ENCODE peak calls at places on chromosomes 13 and 19, in five cellular contexts. S is HFFc6, J is RWPE1, K is Calu3, T is pancreas. A is an unnamed sample.

GRCh38 chr13:48094404-48094780 is 512 bp downstream of the MED4 start:
- DNase-seq in S (no peak), J (peak; percentile 23), K (no peak), T (no peak), A (no peak)

GRCh38 chr13:40390290-40391008 is 276.0 kb downstream of the FOXO1 start:
- DNase-seq in S (no peak), J (no peak), K (no peak), T (no peak), A (no peak)

GRCh38 chr13:101323601-101324000 is 92.7 kb downstream of the NALCN start:
- DNase-seq in S (no peak), J (peak; percentile 20), K (no peak), T (no peak), A (no peak)

GRCh38 chr13:24036115-24036514 is 124.4 kb upstream of the SPATA13 start:
- DNase-seq in S (no peak), J (no peak), K (no peak), T (no peak), A (no peak)

GRCh38 chr13:52599037-52599852 is 43.0 kb upstream of the HNRNPA1L2 start:
- DNase-seq in S (peak; percentile 41), J (peak; percentile 37), K (no peak), T (no peak), A (no peak)

GRCh38 chr13:25775275-25775674 is 276.5 kb downstream of the SHISA2 start:
- DNase-seq in S (no peak), J (no peak), K (no peak), T (no peak), A (no peak)

GRCh38 chr13:95296326-95296939 is 4.8 kb downstream of the ABCC4 start:
- DNase-seq in S (no peak), J (peak; percentile 46), K (peak; percentile 34), T (no peak), A (no peak)

GRCh38 chr19:3176715-3177501 is 1.7 kb upstream of the S1PR4 start:
- DNase-seq in S (peak; percentile 72), J (peak; percentile 91), K (peak; percentile 69), T (peak; percentile 74), A (no peak)

GRCh38 chr19:38359242-38360021 is 14.9 kb upstream of the PSMD8 start:
- DNase-seq in S (no peak), J (no peak), K (no peak), T (peak; percentile 20), A (no peak)

GRCh38 chr13:78131811-78132210 is 213.2 kb upstream of the EDNRB start:
- DNase-seq in S (no peak), J (no peak), K (no peak), T (no peak), A (no peak)

GRCh38 chr19:38959618-38960017 is 15.9 kb downstream of the FBXO17 start:
- DNase-seq in S (no peak), J (no peak), K (no peak), T (no peak), A (no peak)

GRCh38 chr13:46053162-46054012 is 841 bp upstream of the ZC3H13 start:
- DNase-seq in S (no peak), J (no peak), K (no peak), T (no peak), A (no peak)

GRCh38 chr13:46050771-46051170 is 1.8 kb downstream of the ZC3H13 start:
- DNase-seq in S (no peak), J (no peak), K (no peak), T (no peak), A (no peak)

GRCh38 chr13:46051958-46052313 is 610 bp downstream of the ZC3H13 start:
- DNase-seq in S (no peak), J (no peak), K (no peak), T (no peak), A (no peak)

GRCh38 chr13:46057251-46058015 is 4.9 kb upstream of the ZC3H13 start:
- DNase-seq in S (peak; percentile 25), J (no peak), K (no peak), T (no peak), A (no peak)

DNA sequence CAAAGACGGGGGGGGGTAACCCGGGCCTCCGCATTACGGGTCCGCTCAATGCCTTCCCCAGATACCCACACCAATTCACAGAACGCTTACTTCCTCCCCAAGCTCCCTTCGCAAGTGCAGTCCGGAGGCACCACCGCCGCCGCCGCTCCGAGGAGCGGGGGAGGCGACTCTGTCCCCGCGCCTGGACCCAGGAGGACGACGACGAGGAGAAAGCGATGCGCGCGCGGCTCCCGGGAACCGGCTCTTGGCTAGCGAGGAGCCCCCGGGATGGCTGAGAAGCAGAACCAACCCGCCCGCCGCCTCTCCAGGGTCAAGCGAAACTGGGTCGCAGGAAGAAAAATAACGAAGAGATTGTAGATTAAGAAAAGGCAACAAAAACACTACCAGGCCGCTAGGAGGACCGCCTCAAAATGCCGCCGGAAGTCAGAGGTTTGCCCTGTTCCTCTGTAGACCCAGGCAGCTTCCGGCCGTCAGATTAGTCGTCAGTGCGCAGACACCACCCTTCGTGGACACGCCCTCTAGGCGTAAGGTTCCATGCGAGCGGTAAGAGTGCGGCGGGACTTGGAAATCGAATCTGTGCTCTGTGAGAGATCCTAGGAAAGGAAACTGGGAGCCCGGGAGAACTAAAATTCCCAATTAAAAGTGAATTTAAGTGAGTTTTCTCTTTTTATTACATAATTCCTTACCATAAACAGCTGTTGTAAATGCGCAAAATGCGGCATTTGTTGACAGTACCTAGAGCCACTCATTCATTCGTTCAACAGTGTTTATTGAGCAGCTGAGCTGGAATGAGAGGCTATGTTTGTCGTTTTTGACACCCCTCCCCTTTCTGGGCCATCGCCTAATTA is at the start of gene ZC3H13:
- DNase-seq in S (peak; percentile 97), J (peak; percentile 87), K (peak; percentile 86), T (peak; percentile 95), A (peak; percentile 85)
- TF ChIP-seq CTCF in S (peak; percentile 70), J (no peak), K (peak; percentile 26), T (no peak), A (peak; percentile 51)

GRCh38 chr19:19626516-19627441 is 1.2 kb downstream of the LPAR2 start:
- DNase-seq in S (no peak), J (no peak), K (no peak), T (peak; percentile 82), A (no peak)

GRCh38 chr19:19624032-19624570 is 3.9 kb downstream of the LPAR2 start:
- DNase-seq in S (no peak), J (no peak), K (no peak), T (peak; percentile 33), A (no peak)

GRCh38 chr19:19619849-19620210 is 1.3 kb upstream of the PBX4 start:
- DNase-seq in S (no peak), J (no peak), K (no peak), T (peak; percentile 26), A (no peak)

GRCh38 chr19:19627442-19627715 is 641 bp downstream of the LPAR2 start:
- DNase-seq in S (no peak), J (peak; percentile 27), K (no peak), T (no peak), A (no peak)

DNA sequence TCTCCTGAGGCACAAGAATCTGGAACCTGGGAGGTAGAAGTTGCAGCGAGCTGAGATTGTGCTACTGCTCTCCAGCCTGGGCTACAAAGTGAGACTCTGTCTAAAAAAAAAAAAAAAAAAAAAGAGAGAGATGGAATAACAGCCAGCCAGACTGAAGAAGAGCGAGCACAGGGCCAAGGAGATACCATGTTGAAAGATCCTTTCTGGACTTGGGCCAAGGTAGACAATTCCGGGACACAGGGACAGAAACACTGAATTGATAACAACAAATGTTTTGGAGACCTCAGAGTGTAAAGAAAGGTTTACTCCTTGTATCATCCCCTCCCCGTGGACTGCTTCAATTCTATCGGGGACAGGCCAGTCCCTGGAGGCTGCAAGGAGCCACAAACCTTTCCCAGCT is 4.6 kb downstream of the LPAR2 start:
- DNase-seq in S (no peak), J (no peak), K (no peak), T (no peak), A (no peak)
- TF ChIP-seq CTCF in S (no peak), J (no peak), K (no peak), T (no peak), A (no peak)

GRCh38 chr19:43432866-43433673 is 18.4 kb downstream of the TEX101 start:
- DNase-seq in S (peak; percentile 43), J (peak; percentile 77), K (peak; percentile 86), T (peak; percentile 63), A (no peak)

GRCh38 chr19:43429395-43429794 is 14.7 kb downstream of the TEX101 start:
- DNase-seq in S (no peak), J (no peak), K (no peak), T (no peak), A (no peak)

GRCh38 chr19:43433689-43434088 is 19.0 kb downstream of the TEX101 start:
- DNase-seq in S (no peak), J (no peak), K (no peak), T (no peak), A (no peak)

GRCh38 chr19:43430976-43431375 is 16.3 kb downstream of the TEX101 start:
- DNase-seq in S (no peak), J (no peak), K (no peak), T (no peak), A (no peak)

GRCh38 chr19:43430142-43430710 is 15.5 kb downstream of the TEX101 start:
- DNase-seq in S (peak; percentile 38), J (no peak), K (peak; percentile 75), T (no peak), A (no peak)
- TF ChIP-seq CTCF in S (peak; percentile 70), J (no peak), K (peak; percentile 27), T (no peak), A (no peak)

DNA sequence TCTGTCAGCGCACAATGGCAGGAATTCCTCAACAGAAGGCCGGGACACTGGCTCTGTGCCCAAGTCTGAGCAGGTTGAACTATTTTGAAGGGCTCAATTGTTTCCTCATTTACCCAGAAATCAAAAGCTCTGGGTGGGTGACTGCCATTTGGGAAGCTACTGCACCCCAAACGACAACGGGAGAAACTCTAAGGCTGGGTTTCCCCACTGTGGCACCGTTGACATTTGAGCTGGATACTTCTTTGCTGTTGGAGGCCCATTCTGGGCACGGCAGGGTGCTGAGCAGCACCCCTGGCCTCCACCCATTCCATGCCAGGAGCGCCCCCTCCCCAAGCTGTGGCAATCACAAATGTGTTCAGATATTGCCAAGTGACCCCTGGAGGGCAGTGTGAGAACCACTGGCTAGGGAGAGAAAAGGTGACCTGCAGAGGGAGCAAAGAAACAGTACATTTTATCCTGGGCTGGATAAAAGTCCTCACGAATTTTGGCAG is 62.5 kb downstream of the RFX2 start:
- DNase-seq in S (peak; percentile 62), J (peak; percentile 40), K (peak; percentile 29), T (no peak), A (no peak)
- TF ChIP-seq CTCF in S (peak; percentile 88), J (no peak), K (peak; percentile 68), T (no peak), A (no peak)

A was measured in ovary.